ENCODE peak calls at places on chromosomes 6 and 20, in six cellular contexts. One of them, this sample, is unnamed.

GRCh38 chr6:77454386-77454785 is 8.9 kb downstream of the HTR1B start:
- DNase-seq in tibial nerve: no peak
- DNase-seq in esophagus squamous epithelium: no peak
- DNase-seq in H54: no peak
- DNase-seq in stomach: no peak
- DNase-seq in uterus: no peak
- DNase-seq in this sample: no peak

GRCh38 chr6:136035378-136036070 is 184.0 kb downstream of the PDE7B start:
- DNase-seq in tibial nerve: no peak
- DNase-seq in esophagus squamous epithelium: no peak
- DNase-seq in H54: no peak
- DNase-seq in stomach: no peak
- DNase-seq in uterus: peak
- DNase-seq in this sample: no peak

GRCh38 chr20:20130399-20130798 is 78.1 kb downstream of the CFAP61 start:
- DNase-seq in tibial nerve: no peak
- DNase-seq in esophagus squamous epithelium: no peak
- DNase-seq in H54: no peak
- DNase-seq in stomach: no peak
- DNase-seq in uterus: no peak
- DNase-seq in this sample: no peak

GRCh38 chr20:1146957-1147356 is 28.6 kb downstream of the PSMF1 start:
- DNase-seq in tibial nerve: no peak
- DNase-seq in esophagus squamous epithelium: no peak
- DNase-seq in H54: no peak
- DNase-seq in stomach: no peak
- DNase-seq in uterus: no peak
- DNase-seq in this sample: no peak

GRCh38 chr6:108736832-108737231 is 111.4 kb upstream of the ARMC2 start:
- DNase-seq in tibial nerve: peak
- DNase-seq in esophagus squamous epithelium: no peak
- DNase-seq in H54: peak
- DNase-seq in stomach: no peak
- DNase-seq in uterus: no peak
- DNase-seq in this sample: peak

GRCh38 chr20:53276143-53276542 is 304.0 kb downstream of the TSHZ2 start:
- DNase-seq in tibial nerve: no peak
- DNase-seq in esophagus squamous epithelium: no peak
- DNase-seq in H54: no peak
- DNase-seq in stomach: no peak
- DNase-seq in uterus: no peak
- DNase-seq in this sample: no peak

GRCh38 chr20:8667306-8667705 is 401.6 kb upstream of the PLCB4 start:
- DNase-seq in tibial nerve: peak
- DNase-seq in esophagus squamous epithelium: no peak
- DNase-seq in H54: no peak
- DNase-seq in stomach: no peak
- DNase-seq in uterus: no peak
- DNase-seq in this sample: no peak

GRCh38 chr20:34941224-34941623 is 14.4 kb downstream of the GSS start:
- DNase-seq in tibial nerve: no peak
- DNase-seq in esophagus squamous epithelium: no peak
- DNase-seq in H54: no peak
- DNase-seq in stomach: no peak
- DNase-seq in uterus: no peak
- DNase-seq in this sample: no peak

GRCh38 chr20:16011061-16011460 is 562.2 kb downstream of the KIF16B start:
- DNase-seq in tibial nerve: no peak
- DNase-seq in esophagus squamous epithelium: no peak
- DNase-seq in H54: no peak
- DNase-seq in stomach: no peak
- DNase-seq in uterus: no peak
- DNase-seq in this sample: no peak

GRCh38 chr20:3210346-3210745 is 1.0 kb downstream of the ITPA start:
- DNase-seq in tibial nerve: no peak
- DNase-seq in esophagus squamous epithelium: no peak
- DNase-seq in H54: no peak
- DNase-seq in stomach: no peak
- DNase-seq in uterus: no peak
- DNase-seq in this sample: no peak

GRCh38 chr20:9112541-9113515 is 43.9 kb downstream of the PLCB4 start:
- DNase-seq in tibial nerve: peak
- DNase-seq in esophagus squamous epithelium: no peak
- DNase-seq in H54: no peak
- DNase-seq in stomach: no peak
- DNase-seq in uterus: no peak
- DNase-seq in this sample: no peak

GRCh38 chr6:3713266-3713665 is 38.2 kb downstream of the PXDC1 start:
- DNase-seq in tibial nerve: no peak
- DNase-seq in esophagus squamous epithelium: no peak
- DNase-seq in H54: no peak
- DNase-seq in stomach: no peak
- DNase-seq in uterus: no peak
- DNase-seq in this sample: no peak

GRCh38 chr20:37932919-37933318 is 30.0 kb downstream of the VSTM2L start:
- DNase-seq in tibial nerve: no peak
- DNase-seq in esophagus squamous epithelium: no peak
- DNase-seq in H54: no peak
- DNase-seq in stomach: no peak
- DNase-seq in uterus: no peak
- DNase-seq in this sample: no peak

GRCh38 chr20:53664121-53664520 is 70.5 kb upstream of the ZNF217 start:
- DNase-seq in tibial nerve: no peak
- DNase-seq in esophagus squamous epithelium: no peak
- DNase-seq in H54: no peak
- DNase-seq in stomach: peak
- DNase-seq in uterus: no peak
- DNase-seq in this sample: no peak

GRCh38 chr20:16115891-16116577 is 457.2 kb downstream of the KIF16B start:
- DNase-seq in tibial nerve: no peak
- DNase-seq in esophagus squamous epithelium: no peak
- DNase-seq in H54: no peak
- DNase-seq in stomach: no peak
- DNase-seq in uterus: no peak
- DNase-seq in this sample: no peak

GRCh38 chr20:9912858-9913434 is 74.1 kb upstream of the PAK5 start:
- DNase-seq in tibial nerve: peak
- DNase-seq in esophagus squamous epithelium: no peak
- DNase-seq in H54: peak
- DNase-seq in stomach: peak
- DNase-seq in uterus: peak
- DNase-seq in this sample: peak

GRCh38 chr6:130675072-130675471 is 152.1 kb upstream of the SMLR1 start:
- DNase-seq in tibial nerve: no peak
- DNase-seq in esophagus squamous epithelium: no peak
- DNase-seq in H54: peak
- DNase-seq in stomach: peak
- DNase-seq in uterus: no peak
- DNase-seq in this sample: no peak

GRCh38 chr6:157151029-157151428 is 172.3 kb downstream of the TMEM242 start:
- DNase-seq in tibial nerve: no peak
- DNase-seq in esophagus squamous epithelium: no peak
- DNase-seq in H54: no peak
- DNase-seq in stomach: no peak
- DNase-seq in uterus: no peak
- DNase-seq in this sample: no peak

GRCh38 chr6:29850011-29850553 is 22.5 kb downstream of the HLA-G start:
- DNase-seq in tibial nerve: peak
- DNase-seq in esophagus squamous epithelium: no peak
- DNase-seq in H54: no peak
- DNase-seq in stomach: peak
- DNase-seq in uterus: no peak
- DNase-seq in this sample: no peak

GRCh38 chr20:51800769-51801219 is 1.5 kb downstream of the SALL4 start:
- DNase-seq in tibial nerve: no peak
- DNase-seq in esophagus squamous epithelium: no peak
- DNase-seq in H54: no peak
- DNase-seq in stomach: peak
- DNase-seq in uterus: no peak
- DNase-seq in this sample: no peak

GRCh38 chr20:47670913-47671312 is 114.4 kb downstream of the SULF2 start:
- DNase-seq in tibial nerve: no peak
- DNase-seq in esophagus squamous epithelium: no peak
- DNase-seq in H54: no peak
- DNase-seq in stomach: no peak
- DNase-seq in uterus: no peak
- DNase-seq in this sample: no peak

GRCh38 chr6:167996424-167997199 is 859 bp upstream of the KIF25 start:
- DNase-seq in tibial nerve: no peak
- DNase-seq in esophagus squamous epithelium: no peak
- DNase-seq in H54: no peak
- DNase-seq in stomach: no peak
- DNase-seq in uterus: no peak
- DNase-seq in this sample: no peak

GRCh38 chr6:125658759-125659431 is 90.5 kb upstream of the HEY2 start:
- DNase-seq in tibial nerve: no peak
- DNase-seq in esophagus squamous epithelium: no peak
- DNase-seq in H54: peak
- DNase-seq in stomach: no peak
- DNase-seq in uterus: no peak
- DNase-seq in this sample: no peak

GRCh38 chr6:44047179-44047546 is 80.1 kb downstream of the MRPL14 start:
- DNase-seq in tibial nerve: no peak
- DNase-seq in esophagus squamous epithelium: no peak
- DNase-seq in H54: no peak
- DNase-seq in stomach: no peak
- DNase-seq in uterus: no peak
- DNase-seq in this sample: no peak

GRCh38 chr6:53986165-53986720 is 125.0 kb upstream of the MLIP start:
- DNase-seq in tibial nerve: peak
- DNase-seq in esophagus squamous epithelium: no peak
- DNase-seq in H54: peak
- DNase-seq in stomach: no peak
- DNase-seq in uterus: no peak
- DNase-seq in this sample: peak

GRCh38 chr6:139473239-139473701 is 98.8 kb upstream of the CITED2 start:
- DNase-seq in tibial nerve: peak
- DNase-seq in esophagus squamous epithelium: no peak
- DNase-seq in H54: peak
- DNase-seq in stomach: no peak
- DNase-seq in uterus: peak
- DNase-seq in this sample: peak
- TF ChIP-seq POLR2A in tibial nerve: peak
- TF ChIP-seq POLR2A in esophagus squamous epithelium: no peak
- TF ChIP-seq POLR2A in H54: no peak
- TF ChIP-seq POLR2A in stomach: no peak
- TF ChIP-seq POLR2A in uterus: no peak
- TF ChIP-seq POLR2A in this sample: peak

GRCh38 chr20:12036142-12036541 is 118.4 kb downstream of the BTBD3 start:
- DNase-seq in tibial nerve: no peak
- DNase-seq in esophagus squamous epithelium: no peak
- DNase-seq in H54: no peak
- DNase-seq in stomach: no peak
- DNase-seq in uterus: no peak
- DNase-seq in this sample: no peak

GRCh38 chr20:12028771-12029170 is 111.1 kb downstream of the BTBD3 start:
- DNase-seq in tibial nerve: no peak
- DNase-seq in esophagus squamous epithelium: no peak
- DNase-seq in H54: no peak
- DNase-seq in stomach: no peak
- DNase-seq in uterus: no peak
- DNase-seq in this sample: no peak

GRCh38 chr20:12030470-12030869 is 112.8 kb downstream of the BTBD3 start:
- DNase-seq in tibial nerve: no peak
- DNase-seq in esophagus squamous epithelium: no peak
- DNase-seq in H54: no peak
- DNase-seq in stomach: no peak
- DNase-seq in uterus: no peak
- DNase-seq in this sample: no peak
- TF ChIP-seq POLR2A in tibial nerve: no peak
- TF ChIP-seq POLR2A in esophagus squamous epithelium: no peak
- TF ChIP-seq POLR2A in H54: no peak
- TF ChIP-seq POLR2A in stomach: no peak
- TF ChIP-seq POLR2A in uterus: no peak
- TF ChIP-seq POLR2A in this sample: no peak

GRCh38 chr6:105993769-105994521 is 92.2 kb upstream of the PRDM1 start:
- DNase-seq in tibial nerve: no peak
- DNase-seq in esophagus squamous epithelium: no peak
- DNase-seq in H54: no peak
- DNase-seq in stomach: no peak
- DNase-seq in uterus: peak
- DNase-seq in this sample: peak
- TF ChIP-seq POLR2A in tibial nerve: peak
- TF ChIP-seq POLR2A in esophagus squamous epithelium: no peak
- TF ChIP-seq POLR2A in H54: no peak
- TF ChIP-seq POLR2A in stomach: no peak
- TF ChIP-seq POLR2A in uterus: no peak
- TF ChIP-seq POLR2A in this sample: no peak

DNA sequence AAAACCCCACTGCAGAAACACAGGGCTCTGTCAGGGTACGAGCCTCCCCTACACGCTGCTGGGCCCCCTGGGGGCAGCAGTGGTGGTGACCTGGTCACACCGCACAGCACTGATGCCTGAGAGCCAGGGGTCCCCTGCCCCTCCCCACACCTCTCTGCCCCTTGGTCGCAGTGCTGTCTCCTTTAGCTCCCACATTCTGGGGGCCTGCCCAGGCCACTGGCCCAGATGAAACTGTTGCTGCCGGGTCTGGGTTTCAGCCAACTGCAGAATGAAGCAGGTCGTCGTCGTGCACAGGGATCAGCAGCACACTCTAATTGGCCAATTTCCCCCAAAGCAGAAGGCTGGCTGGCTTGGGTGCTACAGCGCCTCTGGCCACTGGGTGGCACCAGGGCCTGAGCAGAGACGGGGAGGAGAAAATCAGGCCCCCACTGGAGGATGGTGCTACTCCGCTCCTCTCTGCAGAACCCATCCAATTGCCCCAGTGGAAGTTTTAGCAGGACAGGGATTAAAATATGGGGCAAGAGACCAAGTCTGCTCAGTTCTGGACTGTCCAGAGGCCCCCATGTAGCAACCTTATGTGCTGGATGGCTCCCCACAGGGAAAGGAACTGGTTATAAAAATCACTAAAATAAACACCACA is 26.1 kb downstream of the DIDO1 start:
- DNase-seq in tibial nerve: peak
- DNase-seq in esophagus squamous epithelium: no peak
- DNase-seq in H54: peak
- DNase-seq in stomach: peak
- DNase-seq in uterus: peak
- DNase-seq in this sample: peak
- TF ChIP-seq POLR2A in tibial nerve: peak
- TF ChIP-seq POLR2A in esophagus squamous epithelium: no peak
- TF ChIP-seq POLR2A in H54: no peak
- TF ChIP-seq POLR2A in stomach: no peak
- TF ChIP-seq POLR2A in uterus: no peak
- TF ChIP-seq POLR2A in this sample: no peak

This sample was measured in adrenal gland.